ENCODE peak calls at places on chromosomes 1 and 21, in five cellular contexts. S is fibroblast of the aortic adventitia, V is brain microvascular endothelial cell, Y is AG04450, R is pancreas. I is an unnamed sample.

GRCh38 chr1:67545364-67545763 is 115.2 kb upstream of the SERBP1 start:
- DNase-seq in Y (no peak), V (no peak), S (no peak), R (no peak), I (no peak)

GRCh38 chr1:31697369-31697984 is 6.3 kb downstream of the COL16A1 start:
- DNase-seq in V (no peak), Y (no peak), S (no peak), R (no peak), I (no peak)

GRCh38 chr1:99374109-99374508 is 109.8 kb downstream of the PLPPR4 start:
- DNase-seq in S (no peak), V (no peak), R (no peak), Y (no peak), I (no peak)

GRCh38 chr21:37319551-37319950 is 47.0 kb upstream of the DYRK1A start:
- DNase-seq in R (no peak), V (no peak), Y (no peak), S (no peak), I (no peak)

GRCh38 chr1:208231929-208232360 is 12.2 kb downstream of the PLXNA2 start:
- DNase-seq in V (peak), Y (peak), R (peak), S (peak), I (peak)

GRCh38 chr1:53734650-53735211 is 4.2 kb downstream of the GLIS1 start:
- DNase-seq in R (no peak), Y (peak), V (peak), S (no peak), I (peak)

GRCh38 chr1:202135221-202135721 is 9.3 kb downstream of the ARL8A start:
- DNase-seq in R (no peak), S (peak), Y (peak), V (peak), I (peak)

GRCh38 chr1:2638466-2639115 is 5.8 kb upstream of the MMEL1 start:
- DNase-seq in S (no peak), R (no peak), V (no peak), Y (no peak), I (no peak)

GRCh38 chr1:190207733-190208132 is 269.9 kb downstream of the BRINP3 start:
- DNase-seq in V (no peak), Y (no peak), S (no peak), R (no peak), I (no peak)

GRCh38 chr1:202952818-202953217 is 5.3 kb downstream of the ADIPOR1 start:
- DNase-seq in S (peak), Y (no peak), R (no peak), V (peak), I (peak)

GRCh38 chr1:151024540-151025146 is 11.7 kb upstream of the BNIPL start:
- DNase-seq in V (peak), S (peak), R (peak), Y (no peak), I (peak)

GRCh38 chr1:84988588-84988987 is 8.3 kb downstream of the MCOLN2 start:
- DNase-seq in R (no peak), Y (no peak), S (no peak), V (no peak), I (no peak)

GRCh38 chr21:36917487-36918158 is 48.8 kb downstream of the HLCS start:
- DNase-seq in S (peak), R (no peak), Y (peak), V (peak), I (peak)

GRCh38 chr1:78369546-78369945 is 121.2 kb upstream of the PTGFR start:
- DNase-seq in V (no peak), S (peak), Y (no peak), R (no peak), I (peak)

GRCh38 chr1:16072616-16073484 is 601 bp downstream of the FAM131C start:
- DNase-seq in V (no peak), R (peak), S (no peak), Y (no peak), I (no peak)

GRCh38 chr1:1165900-1166421 is 7.7 kb upstream of the TTLL10 start:
- DNase-seq in S (no peak), R (peak), Y (no peak), V (no peak), I (no peak)

GRCh38 chr1:8712413-8713229 is 104.8 kb downstream of the RERE start:
- DNase-seq in R (no peak), S (peak), Y (peak), V (peak), I (peak)

GRCh38 chr21:45607021-45607921 is 36.3 kb upstream of the PCBP3 start:
- DNase-seq in R (no peak), V (peak), Y (no peak), S (no peak), I (peak)

GRCh38 chr1:7528386-7529031 is 242.6 kb upstream of the VAMP3 start:
- DNase-seq in Y (no peak), V (peak), S (no peak), R (no peak), I (no peak)

GRCh38 chr1:966603-967295 is 467 bp downstream of the PLEKHN1 start:
- DNase-seq in S (peak), R (peak), V (peak), Y (no peak), I (peak)

GRCh38 chr1:12454406-12455391 is 163.3 kb downstream of the DHRS3 start:
- DNase-seq in R (no peak), S (peak), Y (no peak), V (peak), I (peak)

GRCh38 chr1:88001460-88001859 is 672.8 kb downstream of the LMO4 start:
- DNase-seq in S (peak), V (no peak), Y (peak), R (no peak), I (peak)

GRCh38 chr1:17620448-17620847 is 81.0 kb downstream of the ARHGEF10L start:
- DNase-seq in S (no peak), V (no peak), Y (no peak), R (no peak), I (no peak)

GRCh38 chr1:48853006-48853405 is 76.3 kb upstream of the BEND5 start:
- DNase-seq in V (peak), S (peak), Y (peak), R (no peak), I (peak)

GRCh38 chr1:33001282-33001681 is 35.4 kb downstream of the AK2 start:
- DNase-seq in R (no peak), S (no peak), V (no peak), Y (no peak), I (no peak)

GRCh38 chr21:25934771-25935224 is 200.0 kb downstream of the GABPA start:
- DNase-seq in Y (peak), V (peak), S (peak), R (peak), I (peak)

GRCh38 chr1:10620776-10621175 is 146.0 kb downstream of the PEX14 start:
- DNase-seq in S (no peak), R (no peak), V (no peak), Y (no peak), I (no peak)

GRCh38 chr1:236023926-236024565 is 40.8 kb downstream of the NID1 start:
- DNase-seq in R (no peak), Y (no peak), V (no peak), S (no peak), I (no peak)

GRCh38 chr21:34511154-34511553 is 856 bp downstream of the KCNE1 start:
- DNase-seq in Y (no peak), S (peak), V (no peak), R (no peak), I (peak)

GRCh38 chr1:46174448-46175231 is at the start of gene TSPAN1:
- DNase-seq in R (no peak), V (no peak), Y (no peak), S (peak), I (no peak)

GRCh38 chr1:37692834-37693175 is 489 bp downstream of the CDCA8 start:
- DNase-seq in Y (no peak), S (no peak), R (peak), V (no peak), I (no peak)

GRCh38 chr1:94329986-94330385 is 88.2 kb upstream of the ABCD3 start:
- DNase-seq in V (peak), Y (no peak), S (peak), R (no peak), I (peak)

GRCh38 chr1:39213511-39214002 is 9.1 kb downstream of the MACF1 start:
- DNase-seq in R (no peak), S (peak), V (peak), Y (no peak), I (peak)

GRCh38 chr1:168092566-168093355 is 44.0 kb downstream of the GPR161 start:
- DNase-seq in Y (no peak), S (peak), R (no peak), V (no peak), I (peak)

GRCh38 chr1:20343149-20343936 is 52.7 kb downstream of the VWA5B1 start:
- DNase-seq in Y (no peak), R (no peak), S (no peak), V (no peak), I (no peak)

GRCh38 chr1:234281826-234282489 is 91.3 kb upstream of the COA6 start:
- DNase-seq in Y (no peak), V (no peak), R (no peak), S (no peak), I (no peak)

DNA sequence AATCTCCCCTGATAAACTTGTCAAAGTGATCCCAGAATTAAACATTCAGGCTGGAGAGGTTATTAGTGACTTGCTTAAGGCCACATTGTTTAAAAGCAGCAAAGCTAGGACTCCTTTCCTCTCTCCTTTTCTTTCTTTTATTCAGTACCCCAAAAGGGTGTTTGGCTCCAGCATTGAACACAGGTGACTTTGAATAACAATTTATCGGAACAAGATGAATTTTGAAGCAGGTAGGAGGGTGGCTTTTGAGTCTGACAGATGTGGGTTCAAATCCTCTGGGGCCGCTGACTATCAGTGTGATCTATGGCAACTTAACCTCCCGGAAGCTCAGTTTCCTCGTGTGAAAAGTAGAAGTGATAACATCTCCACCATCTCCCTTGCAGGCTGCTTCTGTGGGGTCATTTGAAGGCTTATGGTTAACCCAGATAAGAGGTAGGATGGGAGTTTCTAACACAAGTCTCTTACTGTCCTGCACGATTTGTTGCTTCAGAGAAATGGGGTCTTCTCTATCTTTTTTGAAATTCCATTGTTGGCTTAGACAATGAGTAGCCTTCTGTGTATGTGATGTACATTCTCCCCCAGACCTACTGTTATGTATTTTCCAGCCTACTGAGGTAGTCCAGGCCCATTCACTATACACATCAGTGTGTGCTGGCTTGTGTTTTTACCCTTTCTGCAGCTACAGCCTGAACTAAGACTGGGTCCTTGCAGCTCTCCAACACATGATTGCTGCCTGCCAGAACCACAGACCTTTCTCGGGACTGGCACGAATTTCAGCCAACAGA is 29.0 kb downstream of the JUN start:
- DNase-seq in V (no peak), R (no peak), Y (no peak), S (no peak), I (no peak)
- H3K4me3 ChIP-seq in V (no peak), R (no peak), Y (no peak), S (peak), I (no peak)

DNA sequence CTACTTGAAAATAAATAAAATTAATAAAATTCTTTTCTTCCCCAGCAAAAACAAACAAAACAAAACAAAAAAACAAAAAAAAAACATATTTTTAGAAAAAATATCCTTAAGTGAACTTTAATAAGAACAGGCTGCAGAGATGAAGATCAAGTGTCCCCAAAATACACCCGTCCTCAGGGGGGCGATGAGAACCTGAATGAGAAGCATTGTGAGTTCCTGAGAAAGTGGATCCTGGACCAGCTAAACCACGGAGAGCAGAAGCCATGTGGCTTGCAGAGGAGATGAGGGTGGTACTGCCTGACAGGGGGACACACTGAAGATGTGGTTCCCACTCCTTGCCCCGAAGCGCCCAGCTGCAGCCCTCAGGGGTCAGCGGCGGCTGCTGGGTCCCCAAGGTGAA is 89.3 kb downstream of the ITPKB start:
- DNase-seq in Y (no peak), S (peak), V (no peak), R (peak), I (peak)
- TF ChIP-seq CTCF in Y (peak), S (peak), V (peak), R (no peak), I (peak)

DNA sequence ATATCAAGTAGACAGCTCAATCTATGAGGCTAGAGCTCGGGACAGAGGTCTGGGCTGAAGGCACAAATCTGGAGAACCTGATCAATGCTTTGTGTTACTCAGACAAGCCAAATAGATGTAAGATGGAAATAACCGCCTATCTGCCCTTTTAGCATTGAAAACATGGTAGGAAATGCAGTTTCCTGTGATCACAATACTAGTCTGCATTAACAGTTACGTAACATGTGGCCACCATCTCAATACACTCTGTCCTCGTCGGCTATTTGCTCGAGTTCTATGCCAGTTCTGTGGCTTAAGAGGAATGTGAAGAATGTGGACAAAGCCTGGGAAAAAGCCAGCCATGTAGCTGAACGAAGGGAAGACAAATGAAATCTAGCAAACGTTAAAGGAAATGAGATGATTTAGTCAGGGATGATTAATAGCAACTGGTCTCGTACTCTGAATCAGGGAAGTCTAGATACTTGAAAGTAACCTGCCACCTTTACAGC is 73.3 kb downstream of the HSF2BP start:
- DNase-seq in R (no peak), V (peak), Y (peak), S (peak), I (peak)
- H3K4me3 ChIP-seq in R (no peak), V (no peak), Y (no peak), S (no peak), I (no peak)

GRCh38 chr1:237677979-237678378 is 212.7 kb downstream of the ZP4 start:
- DNase-seq in S (no peak), V (peak), R (no peak), Y (peak), I (peak)
- TF ChIP-seq CTCF in S (no peak), V (no peak), R (no peak), Y (peak), I (no peak)

GRCh38 chr1:157135070-157135469 is 3.1 kb downstream of the ETV3 start:
- DNase-seq in Y (no peak), S (no peak), R (no peak), V (no peak), I (no peak)

GRCh38 chr1:157137051-157137772 is 983 bp downstream of the ETV3 start:
- DNase-seq in Y (no peak), S (peak), R (no peak), V (no peak), I (peak)

GRCh38 chr1:157135646-157136045 is 2.5 kb downstream of the ETV3 start:
- DNase-seq in V (no peak), R (no peak), Y (no peak), S (no peak), I (peak)

GRCh38 chr1:157137773-157138219 is 399 bp downstream of the ETV3 start:
- DNase-seq in S (no peak), R (no peak), V (no peak), Y (no peak), I (no peak)

DNA sequence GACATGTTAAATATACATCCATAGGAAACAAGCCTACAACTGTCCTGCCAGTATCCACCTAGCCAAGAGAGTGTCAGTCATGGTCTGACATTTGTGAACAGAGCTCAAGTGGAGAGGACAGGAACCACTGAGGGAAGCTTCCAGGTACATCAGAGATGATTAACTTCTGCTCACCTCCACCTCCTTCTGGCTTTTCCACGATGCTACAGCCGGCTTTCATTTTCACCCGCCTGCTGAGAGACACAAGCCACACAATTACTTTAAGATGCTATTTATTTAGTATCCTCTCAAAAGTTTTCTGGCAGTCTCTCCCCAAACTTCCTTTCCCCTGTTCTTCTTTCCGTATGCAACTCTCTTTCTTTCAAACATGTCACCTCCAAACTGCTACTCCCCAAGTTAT is 2.1 kb downstream of the ETV3 start:
- DNase-seq in S (no peak), V (no peak), R (no peak), Y (no peak), I (no peak)
- H3K4me3 ChIP-seq in S (peak), V (peak), R (no peak), Y (peak), I (no peak)

GRCh38 chr1:205861540-205861939 is 11.6 kb upstream of the PM20D1 start:
- DNase-seq in R (no peak), Y (no peak), S (no peak), V (no peak), I (no peak)

GRCh38 chr1:205856433-205856832 is 6.5 kb upstream of the PM20D1 start:
- DNase-seq in R (no peak), S (no peak), V (no peak), Y (no peak), I (no peak)

GRCh38 chr1:205852969-205853368 is 3.0 kb upstream of the PM20D1 start:
- DNase-seq in S (no peak), Y (no peak), R (no peak), V (no peak), I (no peak)

DNA sequence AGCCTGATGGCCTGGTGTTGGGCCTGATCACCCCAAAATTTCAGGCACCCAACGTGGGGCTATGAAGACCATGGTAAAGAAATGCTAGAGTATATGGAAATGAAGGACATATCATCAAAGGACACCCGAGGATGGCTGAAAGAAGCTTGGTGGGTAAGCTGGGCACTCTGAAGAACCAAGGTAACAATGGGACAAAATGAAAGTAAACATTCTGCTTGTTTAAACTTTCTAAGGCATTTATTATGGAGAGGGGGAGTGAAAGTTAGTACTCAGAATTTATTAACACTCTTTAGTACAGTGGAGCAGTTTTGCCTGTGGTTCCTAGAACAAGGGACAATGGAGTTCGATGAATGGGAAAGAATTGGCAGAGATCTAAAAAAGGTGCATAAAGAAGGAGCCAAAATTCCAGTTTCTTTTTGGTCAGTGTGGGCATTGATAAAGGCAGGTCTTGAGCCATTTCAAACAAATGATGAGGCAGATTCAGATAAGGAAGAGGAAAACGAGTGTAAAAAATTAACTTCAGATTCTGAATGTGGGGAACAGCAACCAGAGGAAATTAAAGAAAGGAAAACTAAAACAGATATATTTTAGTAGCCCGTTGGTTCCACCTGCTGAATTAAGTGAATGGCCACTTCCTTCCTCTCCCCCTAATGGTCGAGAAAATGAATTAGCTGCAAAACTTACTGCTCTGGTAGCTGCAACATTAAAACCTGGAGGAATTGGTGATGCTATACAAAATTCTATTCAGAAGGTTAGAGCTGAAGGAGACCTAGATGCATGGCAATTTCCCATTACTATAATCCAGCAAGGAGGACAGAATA is 8.4 kb upstream of the PM20D1 start:
- DNase-seq in Y (no peak), S (no peak), V (no peak), R (no peak), I (no peak)
- TF ChIP-seq CTCF in Y (no peak), S (peak), V (no peak), R (no peak), I (no peak)

GRCh38 chr1:24931481-24932221 is 1.6 kb upstream of the RUNX3 start:
- DNase-seq in Y (no peak), S (no peak), V (no peak), R (no peak), I (no peak)

GRCh38 chr1:24930703-24931480 is 816 bp upstream of the RUNX3 start:
- DNase-seq in Y (no peak), V (no peak), R (no peak), S (no peak), I (no peak)

GRCh38 chr1:24928631-24929090 is 1.4 kb downstream of the RUNX3 start:
- DNase-seq in S (no peak), R (no peak), Y (no peak), V (no peak), I (no peak)

GRCh38 chr1:24929091-24929875 is 793 bp downstream of the RUNX3 start:
- DNase-seq in R (no peak), S (no peak), Y (no peak), V (no peak), I (no peak)

GRCh38 chr1:24929876-24930702 is at the start of gene RUNX3:
- DNase-seq in R (no peak), S (no peak), Y (no peak), V (no peak), I (no peak)
- H3K4me3 ChIP-seq in R (no peak), S (no peak), Y (no peak), V (peak), I (no peak)

I was measured in cardiac fibroblast.